ENCODE peak calls at places on chromosomes 2 and 18, in four cellular contexts. One of them, this sample, is unnamed.

GRCh38 chr18:63073481-63073880 is 246.1 kb downstream of the BCL2 start:
- DNase-seq in prostate gland: no peak
- DNase-seq in GM13977: peak
- DNase-seq in CD4-positive, alpha-beta T cell: no peak
- DNase-seq in this sample: peak

GRCh38 chr2:235083822-235084221 is 132.0 kb downstream of the SH3BP4 start:
- DNase-seq in prostate gland: no peak
- DNase-seq in GM13977: peak
- DNase-seq in CD4-positive, alpha-beta T cell: no peak
- DNase-seq in this sample: no peak

GRCh38 chr2:46002507-46002883 is 294.7 kb upstream of the EPAS1 start:
- DNase-seq in prostate gland: no peak
- DNase-seq in GM13977: no peak
- DNase-seq in CD4-positive, alpha-beta T cell: no peak
- DNase-seq in this sample: no peak

GRCh38 chr18:12376034-12376717 is 851 bp downstream of the AFG3L2 start:
- DNase-seq in prostate gland: no peak
- DNase-seq in GM13977: no peak
- DNase-seq in CD4-positive, alpha-beta T cell: no peak
- DNase-seq in this sample: no peak

GRCh38 chr2:172878260-172878659 is 142.6 kb downstream of the RAPGEF4 start:
- DNase-seq in prostate gland: no peak
- DNase-seq in GM13977: no peak
- DNase-seq in CD4-positive, alpha-beta T cell: no peak
- DNase-seq in this sample: no peak

GRCh38 chr2:70850905-70851304 is 15.3 kb upstream of the CD207 start:
- DNase-seq in prostate gland: no peak
- DNase-seq in GM13977: no peak
- DNase-seq in CD4-positive, alpha-beta T cell: no peak
- DNase-seq in this sample: no peak

GRCh38 chr2:214130115-214130514 is 280.7 kb upstream of the VWC2L start:
- DNase-seq in prostate gland: no peak
- DNase-seq in GM13977: no peak
- DNase-seq in CD4-positive, alpha-beta T cell: no peak
- DNase-seq in this sample: no peak

GRCh38 chr2:127485051-127485693 is 41.1 kb downstream of the IWS1 start:
- DNase-seq in prostate gland: no peak
- DNase-seq in GM13977: no peak
- DNase-seq in CD4-positive, alpha-beta T cell: no peak
- DNase-seq in this sample: no peak

GRCh38 chr2:118224144-118224887 is 136.0 kb downstream of the INSIG2 start:
- DNase-seq in prostate gland: no peak
- DNase-seq in GM13977: peak
- DNase-seq in CD4-positive, alpha-beta T cell: peak
- DNase-seq in this sample: no peak

GRCh38 chr2:237617305-237617982 is 9.9 kb upstream of the LRRFIP1 start:
- DNase-seq in prostate gland: no peak
- DNase-seq in GM13977: no peak
- DNase-seq in CD4-positive, alpha-beta T cell: no peak
- DNase-seq in this sample: no peak

GRCh38 chr2:96354492-96354891 is 18.9 kb downstream of the NCAPH start:
- DNase-seq in prostate gland: no peak
- DNase-seq in GM13977: no peak
- DNase-seq in CD4-positive, alpha-beta T cell: no peak
- DNase-seq in this sample: no peak

GRCh38 chr18:78512080-78512601 is 467.5 kb upstream of the SALL3 start:
- DNase-seq in prostate gland: no peak
- DNase-seq in GM13977: no peak
- DNase-seq in CD4-positive, alpha-beta T cell: no peak
- DNase-seq in this sample: no peak

GRCh38 chr2:23595601-23596251 is 210.7 kb downstream of the KLHL29 start:
- DNase-seq in prostate gland: peak
- DNase-seq in GM13977: no peak
- DNase-seq in CD4-positive, alpha-beta T cell: no peak
- DNase-seq in this sample: no peak

GRCh38 chr2:238094438-238095022 is 5.6 kb upstream of the ESPNL start:
- DNase-seq in prostate gland: no peak
- DNase-seq in GM13977: peak
- DNase-seq in CD4-positive, alpha-beta T cell: no peak
- DNase-seq in this sample: no peak

GRCh38 chr2:30561349-30561748 is 114.3 kb downstream of the LCLAT1 start:
- DNase-seq in prostate gland: no peak
- DNase-seq in GM13977: no peak
- DNase-seq in CD4-positive, alpha-beta T cell: no peak
- DNase-seq in this sample: no peak

GRCh38 chr18:76791106-76791505 is 31.3 kb upstream of the ZNF236 start:
- DNase-seq in prostate gland: no peak
- DNase-seq in GM13977: no peak
- DNase-seq in CD4-positive, alpha-beta T cell: no peak
- DNase-seq in this sample: no peak

GRCh38 chr2:8090748-8091700 is 590.8 kb upstream of the ID2 start:
- DNase-seq in prostate gland: no peak
- DNase-seq in GM13977: no peak
- DNase-seq in CD4-positive, alpha-beta T cell: no peak
- DNase-seq in this sample: peak

GRCh38 chr2:201110615-201111014 is 5.3 kb upstream of the CFLAR start:
- DNase-seq in prostate gland: no peak
- DNase-seq in GM13977: no peak
- DNase-seq in CD4-positive, alpha-beta T cell: no peak
- DNase-seq in this sample: no peak

GRCh38 chr18:26686532-26686931 is 138.2 kb upstream of the KCTD1 start:
- DNase-seq in prostate gland: no peak
- DNase-seq in GM13977: no peak
- DNase-seq in CD4-positive, alpha-beta T cell: no peak
- DNase-seq in this sample: no peak

GRCh38 chr2:219605607-219605954 is 7.9 kb downstream of the STK11IP start:
- DNase-seq in prostate gland: no peak
- DNase-seq in GM13977: no peak
- DNase-seq in CD4-positive, alpha-beta T cell: no peak
- DNase-seq in this sample: no peak

GRCh38 chr2:121360566-121361300 is 75.7 kb upstream of the TFCP2L1 start:
- DNase-seq in prostate gland: peak
- DNase-seq in GM13977: no peak
- DNase-seq in CD4-positive, alpha-beta T cell: no peak
- DNase-seq in this sample: no peak

GRCh38 chr2:235685024-235685721 is 191.3 kb downstream of the AGAP1 start:
- DNase-seq in prostate gland: no peak
- DNase-seq in GM13977: no peak
- DNase-seq in CD4-positive, alpha-beta T cell: no peak
- DNase-seq in this sample: no peak

GRCh38 chr2:71358931-71359671 is 27.5 kb downstream of the ZNF638 start:
- DNase-seq in prostate gland: no peak
- DNase-seq in GM13977: no peak
- DNase-seq in CD4-positive, alpha-beta T cell: no peak
- DNase-seq in this sample: no peak

GRCh38 chr2:223724831-223725230 is 112.6 kb downstream of the AP1S3 start:
- DNase-seq in prostate gland: no peak
- DNase-seq in GM13977: no peak
- DNase-seq in CD4-positive, alpha-beta T cell: no peak
- DNase-seq in this sample: no peak

GRCh38 chr2:101619191-101619591 is 78.3 kb upstream of the MAP4K4 start:
- DNase-seq in prostate gland: no peak
- DNase-seq in GM13977: no peak
- DNase-seq in CD4-positive, alpha-beta T cell: no peak
- DNase-seq in this sample: no peak

GRCh38 chr2:1769703-1770422 is 25.5 kb upstream of the PXDN start:
- DNase-seq in prostate gland: peak
- DNase-seq in GM13977: peak
- DNase-seq in CD4-positive, alpha-beta T cell: peak
- DNase-seq in this sample: peak

GRCh38 chr2:172079838-172080640 is 5.3 kb upstream of the DLX1 start:
- DNase-seq in prostate gland: no peak
- DNase-seq in GM13977: no peak
- DNase-seq in CD4-positive, alpha-beta T cell: no peak
- DNase-seq in this sample: no peak

GRCh38 chr2:55163258-55163657 is 68.8 kb downstream of the CLHC1 start:
- DNase-seq in prostate gland: no peak
- DNase-seq in GM13977: no peak
- DNase-seq in CD4-positive, alpha-beta T cell: no peak
- DNase-seq in this sample: no peak

GRCh38 chr18:955379-956066 is 50.9 kb downstream of the ADCYAP1 start:
- DNase-seq in prostate gland: no peak
- DNase-seq in GM13977: no peak
- DNase-seq in CD4-positive, alpha-beta T cell: no peak
- DNase-seq in this sample: no peak

GRCh38 chr2:99775585-99775984 is 285.8 kb upstream of the REV1 start:
- DNase-seq in prostate gland: no peak
- DNase-seq in GM13977: no peak
- DNase-seq in CD4-positive, alpha-beta T cell: no peak
- DNase-seq in this sample: no peak

GRCh38 chr2:9221223-9221622 is 14.6 kb downstream of the ASAP2 start:
- DNase-seq in prostate gland: no peak
- DNase-seq in GM13977: no peak
- DNase-seq in CD4-positive, alpha-beta T cell: no peak
- DNase-seq in this sample: no peak

GRCh38 chr2:151827564-151828142 is 568 bp downstream of the ARL5A start:
- DNase-seq in prostate gland: peak
- DNase-seq in GM13977: peak
- DNase-seq in CD4-positive, alpha-beta T cell: no peak
- DNase-seq in this sample: no peak

GRCh38 chr2:236346366-236346765 is 82.2 kb upstream of the ASB18 start:
- DNase-seq in prostate gland: no peak
- DNase-seq in GM13977: no peak
- DNase-seq in CD4-positive, alpha-beta T cell: no peak
- DNase-seq in this sample: no peak

GRCh38 chr2:159557437-159558034 is 58.8 kb downstream of the BAZ2B start:
- DNase-seq in prostate gland: no peak
- DNase-seq in GM13977: no peak
- DNase-seq in CD4-positive, alpha-beta T cell: no peak
- DNase-seq in this sample: no peak

GRCh38 chr2:218269900-218270720 is at the start of the genes AAMP and PNKD:
- DNase-seq in prostate gland: peak
- DNase-seq in GM13977: peak
- DNase-seq in CD4-positive, alpha-beta T cell: peak
- DNase-seq in this sample: peak
- TF ChIP-seq CTCF in prostate gland: peak
- TF ChIP-seq CTCF in GM13977: no peak
- TF ChIP-seq CTCF in CD4-positive, alpha-beta T cell: peak
- TF ChIP-seq CTCF in this sample: no peak

GRCh38 chr2:53437371-53437770 is 330.2 kb upstream of the CHAC2 start:
- DNase-seq in prostate gland: no peak
- DNase-seq in GM13977: no peak
- DNase-seq in CD4-positive, alpha-beta T cell: no peak
- DNase-seq in this sample: no peak

GRCh38 chr2:53445376-53446072 is 322.1 kb upstream of the CHAC2 start:
- DNase-seq in prostate gland: no peak
- DNase-seq in GM13977: peak
- DNase-seq in CD4-positive, alpha-beta T cell: no peak
- DNase-seq in this sample: no peak

GRCh38 chr2:53438692-53439091 is 328.9 kb upstream of the CHAC2 start:
- DNase-seq in prostate gland: no peak
- DNase-seq in GM13977: no peak
- DNase-seq in CD4-positive, alpha-beta T cell: no peak
- DNase-seq in this sample: no peak

GRCh38 chr2:53438056-53438455 is 329.5 kb upstream of the CHAC2 start:
- DNase-seq in prostate gland: no peak
- DNase-seq in GM13977: no peak
- DNase-seq in CD4-positive, alpha-beta T cell: no peak
- DNase-seq in this sample: no peak

DNA sequence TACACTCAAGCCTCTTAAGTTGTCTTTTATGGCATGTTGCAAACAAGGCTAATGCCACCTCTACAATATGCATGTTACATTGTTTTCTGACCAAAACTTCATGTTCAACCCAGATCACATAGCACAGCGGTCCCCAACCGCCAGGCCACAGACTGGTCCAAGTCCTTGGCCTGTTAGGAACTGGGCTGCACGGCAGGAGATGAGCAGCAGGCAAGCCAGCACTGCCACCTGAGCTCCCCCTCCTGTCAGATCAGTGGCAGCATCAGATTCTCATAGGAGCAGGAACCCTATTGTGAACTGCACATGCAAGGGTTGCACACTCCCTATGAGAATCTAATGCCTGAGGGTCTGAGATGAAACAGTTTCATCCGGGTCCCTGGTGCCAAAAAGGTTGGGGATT is 324.8 kb upstream of the CHAC2 start:
- DNase-seq in prostate gland: no peak
- DNase-seq in GM13977: no peak
- DNase-seq in CD4-positive, alpha-beta T cell: no peak
- DNase-seq in this sample: no peak
- TF ChIP-seq CTCF in prostate gland: no peak
- TF ChIP-seq CTCF in GM13977: peak
- TF ChIP-seq CTCF in CD4-positive, alpha-beta T cell: no peak
- TF ChIP-seq CTCF in this sample: peak

GRCh38 chr2:60336442-60337141 is 216.9 kb downstream of the BCL11A start:
- DNase-seq in prostate gland: no peak
- DNase-seq in GM13977: no peak
- DNase-seq in CD4-positive, alpha-beta T cell: no peak
- DNase-seq in this sample: no peak
- TF ChIP-seq CTCF in prostate gland: no peak
- TF ChIP-seq CTCF in GM13977: peak
- TF ChIP-seq CTCF in CD4-positive, alpha-beta T cell: no peak
- TF ChIP-seq CTCF in this sample: peak

DNA sequence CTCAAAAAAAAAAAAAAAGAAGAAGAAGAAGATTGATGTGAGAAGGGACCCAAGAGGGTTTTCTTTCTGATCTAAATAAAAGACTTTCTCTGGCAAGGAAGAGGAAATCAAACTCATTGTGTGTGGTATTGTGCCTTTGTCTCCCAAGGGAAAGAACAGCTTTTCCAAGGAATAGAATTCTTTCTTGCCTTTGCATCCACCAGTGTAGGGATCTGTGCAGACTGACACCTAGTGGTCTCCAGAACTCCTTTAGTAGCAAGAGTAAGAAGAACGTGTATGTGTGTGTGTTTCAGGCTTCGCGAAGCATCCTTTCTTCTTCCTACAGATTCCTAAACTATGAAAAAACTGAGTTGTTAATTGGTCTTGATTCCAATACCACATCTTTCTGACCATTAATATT is 33.5 kb upstream of the CRIM1 start:
- DNase-seq in prostate gland: no peak
- DNase-seq in GM13977: no peak
- DNase-seq in CD4-positive, alpha-beta T cell: no peak
- DNase-seq in this sample: no peak
- TF ChIP-seq CTCF in prostate gland: no peak
- TF ChIP-seq CTCF in GM13977: peak
- TF ChIP-seq CTCF in CD4-positive, alpha-beta T cell: peak
- TF ChIP-seq CTCF in this sample: peak

GRCh38 chr2:222649801-222650200 is 6.1 kb downstream of the FARSB start:
- DNase-seq in prostate gland: no peak
- DNase-seq in GM13977: no peak
- DNase-seq in CD4-positive, alpha-beta T cell: no peak
- DNase-seq in this sample: no peak
- TF ChIP-seq CTCF in prostate gland: no peak
- TF ChIP-seq CTCF in GM13977: no peak
- TF ChIP-seq CTCF in CD4-positive, alpha-beta T cell: no peak
- TF ChIP-seq CTCF in this sample: no peak

GRCh38 chr2:138829326-138829725 is 49.1 kb upstream of the NXPH2 start:
- DNase-seq in prostate gland: peak
- DNase-seq in GM13977: peak
- DNase-seq in CD4-positive, alpha-beta T cell: no peak
- DNase-seq in this sample: no peak
- TF ChIP-seq CTCF in prostate gland: no peak
- TF ChIP-seq CTCF in GM13977: peak
- TF ChIP-seq CTCF in CD4-positive, alpha-beta T cell: peak
- TF ChIP-seq CTCF in this sample: peak